ENCODE peak calls at places on chromosome 19, in nine cellular contexts. One of them, this sample, is unnamed.

GRCh38 chr19:16679811-16680210 is 18.9 kb downstream of the TMEM38A start:
- DNase-seq in effector CD4-positive, alpha-beta T cell: no peak
- DNase-seq in activated naive CD4-positive, alpha-beta T cell treated with anti-CD3 and anti-CD28 coated beads, Interleukin-2, amount 50 U/mL, for 72 hours: no peak
- DNase-seq in NCI-H146: no peak
- DNase-seq in foreskin fibroblast: no peak
- DNase-seq in choroid plexus epithelial cell: no peak
- DNase-seq in GM20000: no peak
- DNase-seq in GM04503: no peak
- DNase-seq in midbrain: no peak
- DNase-seq in this sample: no peak

GRCh38 chr19:57075801-57076492 is 43.8 kb upstream of the USP29 start:
- DNase-seq in GM04503: no peak
- DNase-seq in GM20000: no peak
- DNase-seq in midbrain: no peak
- DNase-seq in NCI-H146: no peak
- DNase-seq in effector CD4-positive, alpha-beta T cell: no peak
- DNase-seq in activated naive CD4-positive, alpha-beta T cell treated with anti-CD3 and anti-CD28 coated beads, Interleukin-2, amount 50 U/mL, for 72 hours: no peak
- DNase-seq in choroid plexus epithelial cell: no peak
- DNase-seq in foreskin fibroblast: no peak
- DNase-seq in this sample: no peak

GRCh38 chr19:49927526-49928264 is 1.3 kb upstream of the ATF5 start:
- DNase-seq in activated naive CD4-positive, alpha-beta T cell treated with anti-CD3 and anti-CD28 coated beads, Interleukin-2, amount 50 U/mL, for 72 hours: no peak
- DNase-seq in GM04503: no peak
- DNase-seq in GM20000: no peak
- DNase-seq in foreskin fibroblast: no peak
- DNase-seq in midbrain: no peak
- DNase-seq in effector CD4-positive, alpha-beta T cell: no peak
- DNase-seq in NCI-H146: no peak
- DNase-seq in choroid plexus epithelial cell: no peak
- DNase-seq in this sample: no peak

GRCh38 chr19:2477732-2478191 is 1.8 kb downstream of the GADD45B start:
- DNase-seq in midbrain: peak
- DNase-seq in NCI-H146: no peak
- DNase-seq in foreskin fibroblast: peak
- DNase-seq in choroid plexus epithelial cell: peak
- DNase-seq in effector CD4-positive, alpha-beta T cell: peak
- DNase-seq in activated naive CD4-positive, alpha-beta T cell treated with anti-CD3 and anti-CD28 coated beads, Interleukin-2, amount 50 U/mL, for 72 hours: peak
- DNase-seq in GM20000: peak
- DNase-seq in GM04503: no peak
- DNase-seq in this sample: peak

GRCh38 chr19:47459477-47459876 is 12.2 kb downstream of the SLC8A2 start:
- DNase-seq in effector CD4-positive, alpha-beta T cell: no peak
- DNase-seq in NCI-H146: no peak
- DNase-seq in activated naive CD4-positive, alpha-beta T cell treated with anti-CD3 and anti-CD28 coated beads, Interleukin-2, amount 50 U/mL, for 72 hours: no peak
- DNase-seq in midbrain: no peak
- DNase-seq in GM20000: no peak
- DNase-seq in choroid plexus epithelial cell: no peak
- DNase-seq in GM04503: no peak
- DNase-seq in foreskin fibroblast: no peak
- DNase-seq in this sample: no peak

GRCh38 chr19:29677001-29677781 is 11.9 kb downstream of the PLEKHF1 start:
- DNase-seq in GM20000: no peak
- DNase-seq in effector CD4-positive, alpha-beta T cell: no peak
- DNase-seq in choroid plexus epithelial cell: no peak
- DNase-seq in activated naive CD4-positive, alpha-beta T cell treated with anti-CD3 and anti-CD28 coated beads, Interleukin-2, amount 50 U/mL, for 72 hours: no peak
- DNase-seq in NCI-H146: peak
- DNase-seq in midbrain: no peak
- DNase-seq in foreskin fibroblast: no peak
- DNase-seq in GM04503: no peak
- DNase-seq in this sample: no peak

GRCh38 chr19:12983561-12984142 is 11.6 kb upstream of the NFIX start:
- DNase-seq in GM20000: peak
- DNase-seq in midbrain: peak
- DNase-seq in choroid plexus epithelial cell: peak
- DNase-seq in GM04503: no peak
- DNase-seq in NCI-H146: peak
- DNase-seq in activated naive CD4-positive, alpha-beta T cell treated with anti-CD3 and anti-CD28 coated beads, Interleukin-2, amount 50 U/mL, for 72 hours: peak
- DNase-seq in foreskin fibroblast: peak
- DNase-seq in effector CD4-positive, alpha-beta T cell: peak
- DNase-seq in this sample: peak

GRCh38 chr19:4233282-4233853 is 4.0 kb downstream of the EBI3 start:
- DNase-seq in NCI-H146: no peak
- DNase-seq in activated naive CD4-positive, alpha-beta T cell treated with anti-CD3 and anti-CD28 coated beads, Interleukin-2, amount 50 U/mL, for 72 hours: peak
- DNase-seq in GM20000: peak
- DNase-seq in midbrain: no peak
- DNase-seq in foreskin fibroblast: peak
- DNase-seq in effector CD4-positive, alpha-beta T cell: peak
- DNase-seq in GM04503: no peak
- DNase-seq in choroid plexus epithelial cell: peak
- DNase-seq in this sample: peak

GRCh38 chr19:30596813-30597399 is 224.7 kb downstream of the ZNF536 start:
- DNase-seq in activated naive CD4-positive, alpha-beta T cell treated with anti-CD3 and anti-CD28 coated beads, Interleukin-2, amount 50 U/mL, for 72 hours: no peak
- DNase-seq in choroid plexus epithelial cell: no peak
- DNase-seq in NCI-H146: no peak
- DNase-seq in GM04503: no peak
- DNase-seq in effector CD4-positive, alpha-beta T cell: no peak
- DNase-seq in foreskin fibroblast: no peak
- DNase-seq in GM20000: no peak
- DNase-seq in midbrain: no peak
- DNase-seq in this sample: no peak

GRCh38 chr19:49357186-49357585 is 5.0 kb downstream of the TEAD2 start:
- DNase-seq in GM04503: no peak
- DNase-seq in foreskin fibroblast: no peak
- DNase-seq in NCI-H146: no peak
- DNase-seq in choroid plexus epithelial cell: no peak
- DNase-seq in midbrain: no peak
- DNase-seq in effector CD4-positive, alpha-beta T cell: no peak
- DNase-seq in GM20000: no peak
- DNase-seq in activated naive CD4-positive, alpha-beta T cell treated with anti-CD3 and anti-CD28 coated beads, Interleukin-2, amount 50 U/mL, for 72 hours: no peak
- DNase-seq in this sample: no peak

GRCh38 chr19:51001495-51001894 is at the start of gene KLK8:
- DNase-seq in GM04503: no peak
- DNase-seq in foreskin fibroblast: no peak
- DNase-seq in NCI-H146: no peak
- DNase-seq in activated naive CD4-positive, alpha-beta T cell treated with anti-CD3 and anti-CD28 coated beads, Interleukin-2, amount 50 U/mL, for 72 hours: no peak
- DNase-seq in midbrain: no peak
- DNase-seq in GM20000: no peak
- DNase-seq in choroid plexus epithelial cell: no peak
- DNase-seq in effector CD4-positive, alpha-beta T cell: no peak
- DNase-seq in this sample: no peak

GRCh38 chr19:6687117-6687516 is 17.2 kb upstream of the TNFSF14 start:
- DNase-seq in midbrain: no peak
- DNase-seq in choroid plexus epithelial cell: no peak
- DNase-seq in foreskin fibroblast: no peak
- DNase-seq in NCI-H146: no peak
- DNase-seq in activated naive CD4-positive, alpha-beta T cell treated with anti-CD3 and anti-CD28 coated beads, Interleukin-2, amount 50 U/mL, for 72 hours: no peak
- DNase-seq in effector CD4-positive, alpha-beta T cell: no peak
- DNase-seq in GM20000: no peak
- DNase-seq in GM04503: no peak
- DNase-seq in this sample: no peak

GRCh38 chr19:33634361-33635091 is 12.8 kb downstream of the CHST8 start:
- DNase-seq in midbrain: no peak
- DNase-seq in choroid plexus epithelial cell: no peak
- DNase-seq in GM20000: no peak
- DNase-seq in effector CD4-positive, alpha-beta T cell: no peak
- DNase-seq in GM04503: no peak
- DNase-seq in NCI-H146: no peak
- DNase-seq in foreskin fibroblast: no peak
- DNase-seq in activated naive CD4-positive, alpha-beta T cell treated with anti-CD3 and anti-CD28 coated beads, Interleukin-2, amount 50 U/mL, for 72 hours: no peak
- DNase-seq in this sample: no peak

GRCh38 chr19:18194554-18195238 is 1.7 kb downstream of the MPV17L2 start:
- DNase-seq in activated naive CD4-positive, alpha-beta T cell treated with anti-CD3 and anti-CD28 coated beads, Interleukin-2, amount 50 U/mL, for 72 hours: peak
- DNase-seq in GM20000: no peak
- DNase-seq in choroid plexus epithelial cell: peak
- DNase-seq in NCI-H146: no peak
- DNase-seq in effector CD4-positive, alpha-beta T cell: no peak
- DNase-seq in midbrain: no peak
- DNase-seq in GM04503: no peak
- DNase-seq in foreskin fibroblast: peak
- DNase-seq in this sample: peak